ENCODE peak calls at places on chromosome 20, in five cellular contexts. P is A673; H is tibial nerve; W is hepatocyte; B is CD4-positive, alpha-beta T cell. F is an unnamed sample.

GRCh38 chr20:7248392-7248992 is 481.0 kb downstream of the BMP2 start:
- DNase-seq in P (peak), H (no peak), W (no peak), B (no peak), F (no peak)

GRCh38 chr20:51650685-51651134 is 108.2 kb upstream of the NFATC2 start:
- DNase-seq in P (peak), H (no peak), W (no peak), B (no peak), F (peak)

GRCh38 chr20:16189371-16189770 is 383.9 kb downstream of the KIF16B start:
- DNase-seq in P (no peak), H (no peak), W (no peak), B (no peak), F (peak)

GRCh38 chr20:61295726-61296628 is 43.9 kb downstream of the CDH4 start:
- DNase-seq in P (no peak), H (no peak), W (no peak), B (no peak), F (no peak)

GRCh38 chr20:7980332-7981046 is 39.1 kb downstream of the TMX4 start:
- DNase-seq in P (peak), H (no peak), W (peak), B (no peak), F (peak)

GRCh38 chr20:47843886-47844567 is 58.7 kb upstream of the SULF2 start:
- DNase-seq in P (no peak), H (no peak), W (peak), B (no peak), F (no peak)

GRCh38 chr20:35144694-35145093 is 2.4 kb downstream of the EDEM2 start:
- DNase-seq in P (no peak), H (no peak), W (no peak), B (no peak), F (no peak)

GRCh38 chr20:63337786-63338420 is 23.2 kb downstream of the CHRNA4 start:
- DNase-seq in P (no peak), H (no peak), W (no peak), B (no peak), F (peak)

DNA sequence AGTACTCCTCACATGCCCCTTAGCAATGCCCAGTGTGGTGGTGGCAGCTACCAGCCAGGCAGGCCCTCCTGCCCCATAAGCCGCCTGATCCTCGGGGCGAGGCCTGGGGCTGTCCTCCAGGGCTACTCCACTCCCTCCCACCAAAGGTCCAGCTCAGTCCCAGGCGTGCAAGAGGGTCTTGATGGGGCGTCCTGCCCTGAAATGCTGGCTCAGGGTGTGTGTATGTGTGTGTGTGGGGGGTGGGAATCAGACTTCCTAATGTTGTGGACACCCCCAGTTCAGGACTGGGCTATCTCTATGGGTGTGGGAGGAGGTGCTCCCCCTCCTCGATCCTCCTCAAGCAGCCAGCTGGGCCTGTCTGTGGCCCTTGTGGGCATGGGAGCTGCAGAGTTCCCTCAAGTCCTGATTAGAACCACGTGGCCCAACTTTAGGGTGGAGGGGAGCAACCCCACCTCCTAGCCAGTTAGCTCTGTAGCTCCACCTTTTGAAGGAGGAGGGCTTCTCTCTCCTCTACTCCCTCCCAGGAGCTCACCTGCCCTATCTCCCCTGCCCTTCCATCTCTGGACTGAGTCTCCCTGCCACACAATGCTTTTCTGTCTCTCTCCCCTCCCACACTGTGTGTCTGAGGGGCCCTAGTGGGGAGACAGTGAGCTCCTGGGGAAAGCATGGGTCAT is 7.6 kb downstream of the HSPA12B start:
- DNase-seq in P (no peak), H (no peak), W (peak), B (no peak), F (no peak)
- H3K27ac ChIP-seq in P (no peak), H (no peak), W (no peak), B (no peak), F (no peak)

DNA sequence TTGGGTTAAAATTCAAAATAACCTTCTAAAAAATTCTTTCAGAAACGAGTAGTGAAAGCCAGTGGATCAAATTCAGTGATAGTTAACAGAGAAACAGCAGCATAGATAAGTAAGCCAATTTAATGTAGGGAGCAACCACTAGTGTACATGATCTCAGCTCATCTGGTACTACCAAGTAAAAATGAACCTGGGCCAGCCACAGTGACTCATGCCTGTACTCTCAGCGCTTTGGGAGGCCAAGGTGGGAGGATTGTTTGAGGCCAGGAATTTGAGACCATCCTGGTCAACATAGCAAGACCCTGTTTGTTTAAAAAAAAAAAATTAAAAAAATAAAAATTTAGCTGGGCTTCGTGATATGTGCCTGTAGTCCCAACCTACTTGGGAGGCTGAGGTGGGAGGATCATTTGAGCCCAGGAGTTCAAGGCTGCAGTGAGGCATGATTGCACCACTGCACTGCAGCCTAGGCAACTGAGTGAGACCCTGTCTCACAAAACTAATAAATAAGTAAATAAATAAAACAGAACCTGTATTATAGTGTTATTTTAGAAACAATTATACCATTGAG is 32.4 kb downstream of the CBFA2T2 start:
- DNase-seq in P (no peak), H (no peak), W (no peak), B (no peak), F (no peak)
- H3K27ac ChIP-seq in P (no peak), H (no peak), W (no peak), B (no peak), F (no peak)

GRCh38 chr20:37856932-37857660 is 45.8 kb upstream of the VSTM2L start:
- DNase-seq in P (peak), H (no peak), W (no peak), B (no peak), F (no peak)

GRCh38 chr20:37850724-37851123 is 52.2 kb upstream of the VSTM2L start:
- DNase-seq in P (no peak), H (no peak), W (no peak), B (no peak), F (no peak)

GRCh38 chr20:37849169-37849568 is 53.8 kb upstream of the VSTM2L start:
- DNase-seq in P (no peak), H (no peak), W (no peak), B (no peak), F (no peak)

GRCh38 chr20:37852666-37853065 is 50.3 kb upstream of the VSTM2L start:
- DNase-seq in P (no peak), H (no peak), W (no peak), B (no peak), F (no peak)

DNA sequence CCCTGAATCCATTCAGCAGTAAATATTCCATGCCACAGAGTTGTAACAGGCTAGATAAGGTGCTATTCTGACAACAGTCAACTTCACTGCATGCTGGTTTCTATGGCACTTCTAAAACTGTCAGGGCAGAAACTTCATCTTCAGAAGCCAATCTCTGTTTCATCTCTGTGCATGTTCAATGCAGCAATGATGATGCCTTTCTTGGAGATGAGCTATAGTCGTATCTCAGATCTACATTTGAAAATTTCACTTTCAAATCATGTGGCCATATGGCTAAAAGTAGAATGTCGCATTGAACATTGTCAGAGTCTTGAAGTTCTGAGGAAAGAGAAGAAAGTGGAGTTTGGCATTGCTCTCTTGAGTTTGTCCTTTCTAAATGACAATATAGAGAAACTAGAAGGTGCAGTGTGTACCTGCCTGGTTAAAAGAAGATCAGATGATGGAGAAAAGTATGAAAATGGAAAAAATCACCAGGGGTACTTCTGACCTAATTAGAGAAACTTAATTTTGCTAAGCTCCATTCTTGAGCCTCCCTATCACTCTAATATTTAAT is 49.0 kb upstream of the VSTM2L start:
- DNase-seq in P (no peak), H (no peak), W (no peak), B (no peak), F (no peak)
- H3K27ac ChIP-seq in P (no peak), H (no peak), W (no peak), B (no peak), F (no peak)

GRCh38 chr20:33947709-33948295 is 45.9 kb upstream of the RALY start:
- DNase-seq in P (peak), H (no peak), W (peak), B (peak), F (peak)
- H3K27ac ChIP-seq in P (no peak), H (no peak), W (no peak), B (no peak), F (no peak)

DNA sequence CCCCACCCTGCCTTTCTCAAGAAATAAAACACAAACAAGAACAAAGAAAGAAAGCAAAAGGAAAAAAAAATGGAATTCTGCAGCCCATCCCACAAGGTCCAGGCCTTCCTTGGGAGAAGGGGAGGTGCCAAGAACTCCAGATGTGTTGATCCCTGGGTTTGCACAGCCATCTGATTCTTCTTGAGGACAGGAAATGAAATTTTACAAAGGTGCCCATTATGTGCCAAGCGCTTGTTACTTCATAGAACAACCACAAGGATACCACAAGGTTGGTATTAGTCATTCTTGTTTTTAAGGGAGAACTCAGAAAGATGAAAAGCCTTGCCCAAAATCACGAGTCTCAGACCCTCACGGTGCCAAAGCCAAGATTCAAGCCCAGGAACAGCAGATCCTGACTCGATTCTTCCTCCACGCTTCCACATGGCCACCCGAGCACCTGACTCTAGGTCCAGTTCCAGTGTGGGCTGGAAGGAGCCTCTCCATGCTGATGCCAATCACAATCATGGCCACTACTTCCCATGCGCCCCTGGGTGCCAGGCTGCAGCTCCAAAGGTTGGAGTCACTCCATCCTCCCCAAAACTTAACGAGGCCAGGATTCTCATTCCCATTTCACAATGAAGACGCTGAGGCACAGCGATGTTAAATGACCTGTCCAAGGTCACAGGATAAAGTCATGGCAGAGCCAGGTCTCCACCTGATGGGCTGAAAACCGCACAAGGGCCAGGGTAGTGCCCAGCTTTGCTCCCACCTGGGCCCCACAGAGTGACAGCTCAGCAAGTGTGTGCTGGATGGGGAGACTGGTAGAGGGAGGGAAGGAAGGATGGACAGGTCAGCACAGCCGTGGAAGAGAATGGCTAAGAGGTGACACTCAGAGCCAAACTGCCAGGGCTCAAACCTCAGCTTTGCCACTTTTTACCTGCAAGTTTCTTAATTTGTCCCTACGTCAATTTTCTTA is 66.7 kb upstream of the TOP1 start:
- DNase-seq in P (no peak), H (no peak), W (no peak), B (no peak), F (no peak)
- H3K27ac ChIP-seq in P (no peak), H (no peak), W (no peak), B (no peak), F (no peak)

GRCh38 chr20:53036992-53037391 is 64.8 kb downstream of the TSHZ2 start:
- DNase-seq in P (no peak), H (no peak), W (no peak), B (no peak), F (no peak)

GRCh38 chr20:53030061-53030460 is 57.9 kb downstream of the TSHZ2 start:
- DNase-seq in P (no peak), H (no peak), W (no peak), B (no peak), F (no peak)

GRCh38 chr20:53032021-53033001 is 60.2 kb downstream of the TSHZ2 start:
- DNase-seq in P (peak), H (no peak), W (peak), B (no peak), F (no peak)

GRCh38 chr20:53034899-53035298 is 62.7 kb downstream of the TSHZ2 start:
- DNase-seq in P (no peak), H (no peak), W (no peak), B (no peak), F (peak)

GRCh38 chr20:53033176-53033575 is 61.0 kb downstream of the TSHZ2 start:
- DNase-seq in P (no peak), H (no peak), W (no peak), B (no peak), F (no peak)
- H3K27ac ChIP-seq in P (no peak), H (no peak), W (no peak), B (no peak), F (no peak)

DNA sequence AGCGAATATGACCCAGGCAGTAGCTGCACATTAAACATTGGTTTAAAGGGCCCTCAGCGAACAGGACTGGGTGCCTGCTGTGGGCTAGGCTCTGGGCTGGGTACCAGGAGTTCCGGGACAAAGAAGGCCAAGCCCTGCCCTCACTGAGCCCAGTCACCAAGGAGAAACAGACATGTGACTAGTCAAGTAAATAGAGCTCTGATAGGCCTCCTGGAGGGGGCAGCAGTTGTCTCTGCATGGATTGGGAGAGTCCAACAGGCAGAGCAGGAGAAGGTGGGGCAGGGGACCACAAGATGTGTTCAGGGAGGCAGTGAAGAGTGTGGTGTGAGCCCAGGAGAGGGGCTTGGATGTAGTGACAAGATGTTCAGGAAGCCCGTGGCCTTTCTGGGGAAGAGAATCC is 3.1 kb downstream of the HM13 start:
- DNase-seq in P (peak), H (no peak), W (peak), B (no peak), F (peak)
- H3K27ac ChIP-seq in P (no peak), H (no peak), W (peak), B (no peak), F (no peak)

DNA sequence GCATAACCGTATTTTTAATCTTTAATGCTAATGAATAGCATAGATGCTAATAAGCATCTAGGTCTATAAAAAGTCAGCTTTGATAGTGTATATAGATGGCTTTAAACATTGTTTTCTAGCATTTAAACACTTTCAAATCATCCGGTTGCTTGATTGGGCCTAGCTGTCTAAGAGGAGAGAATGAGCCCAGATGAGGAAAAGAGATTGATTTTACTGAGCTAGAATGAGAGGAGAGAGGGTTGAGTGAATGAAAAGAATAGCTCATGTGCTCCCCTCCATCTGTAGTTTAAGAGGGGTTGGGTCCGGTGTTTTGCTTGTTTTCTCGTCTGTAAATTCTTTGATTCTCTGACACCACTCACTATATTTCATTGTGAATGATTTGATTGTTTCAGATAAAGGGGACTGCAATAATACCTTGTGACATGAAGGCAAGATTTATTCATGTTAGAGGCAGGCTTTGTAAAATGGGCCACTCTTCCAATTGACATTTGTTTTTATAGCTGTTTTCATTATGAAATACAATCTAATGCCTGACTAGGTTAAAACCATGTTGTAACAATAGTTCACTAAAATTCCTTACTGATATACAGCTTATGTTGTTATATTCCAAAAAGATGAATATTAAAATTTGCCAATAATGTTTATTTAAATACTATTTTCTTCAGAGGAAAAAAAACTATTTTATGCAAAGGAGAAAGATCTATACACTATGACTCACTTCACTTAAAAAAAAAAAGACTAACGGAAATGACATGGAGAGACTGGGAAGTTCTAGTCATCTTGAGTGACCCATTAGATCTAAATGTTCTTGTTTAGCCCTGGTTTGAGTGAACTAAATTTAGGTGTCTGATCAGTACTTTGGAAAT is 3.2 kb downstream of the PTPN1 start:
- DNase-seq in P (peak), H (no peak), W (no peak), B (no peak), F (peak)
- H3K27ac ChIP-seq in P (peak), H (peak), W (peak), B (no peak), F (no peak)

F was measured in cardiac muscle cell.